ENCODE peak calls at places on chromosomes 2 and 18, in seven cellular contexts. One of them, this sample, is unnamed.

GRCh38 chr2:237687666-237688065 is 60.3 kb downstream of the LRRFIP1 start:
- DNase-seq in A549: no peak
- DNase-seq in suprapubic skin: peak; percentile 95
- DNase-seq in esophagus muscularis mucosa: peak; percentile 98
- DNase-seq in stomach: peak; percentile 67
- DNase-seq in K562: no peak
- DNase-seq in vagina: no peak
- DNase-seq in this sample: peak; percentile 93

GRCh38 chr2:189783451-189783926 is 650 bp downstream of the ORMDL1 start:
- DNase-seq in suprapubic skin: no peak
- DNase-seq in A549: no peak
- DNase-seq in vagina: no peak
- DNase-seq in esophagus muscularis mucosa: no peak
- DNase-seq in stomach: no peak
- DNase-seq in K562: no peak
- DNase-seq in this sample: no peak

GRCh38 chr18:34222025-34222395 is 2.7 kb downstream of the NOL4 start:
- DNase-seq in suprapubic skin: no peak
- DNase-seq in K562: no peak
- DNase-seq in esophagus muscularis mucosa: no peak
- DNase-seq in stomach: no peak
- DNase-seq in A549: no peak
- DNase-seq in vagina: no peak
- DNase-seq in this sample: no peak

GRCh38 chr2:47282621-47283272 is 120.2 kb upstream of the MSH2 start:
- DNase-seq in A549: no peak
- DNase-seq in K562: no peak
- DNase-seq in vagina: no peak
- DNase-seq in esophagus muscularis mucosa: no peak
- DNase-seq in stomach: no peak
- DNase-seq in suprapubic skin: no peak
- DNase-seq in this sample: no peak

GRCh38 chr18:58572181-58572580 is 56.7 kb downstream of the ALPK2 start:
- DNase-seq in suprapubic skin: no peak
- DNase-seq in esophagus muscularis mucosa: no peak
- DNase-seq in vagina: no peak
- DNase-seq in K562: no peak
- DNase-seq in stomach: no peak
- DNase-seq in A549: no peak
- DNase-seq in this sample: no peak

GRCh38 chr2:9973691-9974090 is 22.2 kb downstream of the GRHL1 start:
- DNase-seq in stomach: no peak
- DNase-seq in K562: no peak
- DNase-seq in A549: no peak
- DNase-seq in suprapubic skin: no peak
- DNase-seq in esophagus muscularis mucosa: no peak
- DNase-seq in vagina: no peak
- DNase-seq in this sample: no peak

GRCh38 chr2:239800785-239801184 is 224.4 kb downstream of the NDUFA10 start:
- DNase-seq in stomach: peak; percentile 17
- DNase-seq in vagina: peak; percentile 77
- DNase-seq in suprapubic skin: no peak
- DNase-seq in esophagus muscularis mucosa: no peak
- DNase-seq in A549: no peak
- DNase-seq in K562: no peak
- DNase-seq in this sample: no peak

GRCh38 chr2:236824836-236825235 is 255.2 kb downstream of the ACKR3 start:
- DNase-seq in K562: no peak
- DNase-seq in A549: no peak
- DNase-seq in stomach: peak; percentile 77
- DNase-seq in suprapubic skin: no peak
- DNase-seq in vagina: no peak
- DNase-seq in esophagus muscularis mucosa: no peak
- DNase-seq in this sample: peak; percentile 20

GRCh38 chr2:11411768-11412448 is 54.1 kb downstream of the E2F6 start:
- DNase-seq in A549: no peak
- DNase-seq in vagina: no peak
- DNase-seq in suprapubic skin: no peak
- DNase-seq in esophagus muscularis mucosa: no peak
- DNase-seq in K562: peak; percentile 51
- DNase-seq in stomach: peak; percentile 57
- DNase-seq in this sample: peak; percentile 20

GRCh38 chr18:67590571-67591141 is 74.1 kb upstream of the DSEL start:
- DNase-seq in K562: no peak
- DNase-seq in A549: no peak
- DNase-seq in stomach: no peak
- DNase-seq in suprapubic skin: no peak
- DNase-seq in vagina: no peak
- DNase-seq in esophagus muscularis mucosa: no peak
- DNase-seq in this sample: no peak

GRCh38 chr2:23635666-23636340 is 250.8 kb downstream of the KLHL29 start:
- DNase-seq in A549: no peak
- DNase-seq in vagina: no peak
- DNase-seq in stomach: no peak
- DNase-seq in esophagus muscularis mucosa: no peak
- DNase-seq in K562: no peak
- DNase-seq in suprapubic skin: no peak
- DNase-seq in this sample: no peak

GRCh38 chr2:228615501-228615900 is 434.0 kb upstream of the SPHKAP start:
- DNase-seq in vagina: no peak
- DNase-seq in A549: no peak
- DNase-seq in esophagus muscularis mucosa: no peak
- DNase-seq in stomach: no peak
- DNase-seq in K562: no peak
- DNase-seq in suprapubic skin: no peak
- DNase-seq in this sample: no peak

GRCh38 chr2:215748446-215748845 is 264.9 kb downstream of the MREG start:
- DNase-seq in esophagus muscularis mucosa: no peak
- DNase-seq in K562: no peak
- DNase-seq in stomach: no peak
- DNase-seq in vagina: no peak
- DNase-seq in suprapubic skin: no peak
- DNase-seq in A549: no peak
- DNase-seq in this sample: no peak

GRCh38 chr2:75608684-75609333 is 37.8 kb upstream of the MRPL19 start:
- DNase-seq in stomach: peak; percentile 64
- DNase-seq in suprapubic skin: no peak
- DNase-seq in vagina: peak; percentile 58
- DNase-seq in K562: peak; percentile 82
- DNase-seq in esophagus muscularis mucosa: peak; percentile 86
- DNase-seq in A549: peak; percentile 78
- DNase-seq in this sample: peak; percentile 18

GRCh38 chr2:11123856-11124759 is 31.2 kb upstream of the SLC66A3 start:
- DNase-seq in esophagus muscularis mucosa: no peak
- DNase-seq in A549: peak; percentile 85
- DNase-seq in vagina: no peak
- DNase-seq in K562: peak; percentile 86
- DNase-seq in stomach: peak; percentile 76
- DNase-seq in suprapubic skin: no peak
- DNase-seq in this sample: no peak

GRCh38 chr2:19158899-19159298 is 199.5 kb downstream of the OSR1 start:
- DNase-seq in stomach: no peak
- DNase-seq in vagina: no peak
- DNase-seq in suprapubic skin: no peak
- DNase-seq in A549: no peak
- DNase-seq in K562: no peak
- DNase-seq in esophagus muscularis mucosa: no peak
- DNase-seq in this sample: no peak

GRCh38 chr2:167331636-167332232 is 443.5 kb downstream of the XIRP2 start:
- DNase-seq in stomach: no peak
- DNase-seq in esophagus muscularis mucosa: no peak
- DNase-seq in vagina: no peak
- DNase-seq in K562: no peak
- DNase-seq in suprapubic skin: no peak
- DNase-seq in A549: no peak
- DNase-seq in this sample: no peak

GRCh38 chr2:32715391-32715841 is 87.6 kb downstream of the TTC27 start:
- DNase-seq in A549: no peak
- DNase-seq in stomach: no peak
- DNase-seq in vagina: no peak
- DNase-seq in esophagus muscularis mucosa: no peak
- DNase-seq in suprapubic skin: no peak
- DNase-seq in K562: no peak
- DNase-seq in this sample: no peak

GRCh38 chr2:85961053-85961452 is 72.3 kb upstream of the ST3GAL5 start:
- DNase-seq in vagina: no peak
- DNase-seq in stomach: no peak
- DNase-seq in A549: no peak
- DNase-seq in suprapubic skin: no peak
- DNase-seq in K562: no peak
- DNase-seq in esophagus muscularis mucosa: no peak
- DNase-seq in this sample: no peak

GRCh38 chr2:221571108-221571390 is 1.1 kb downstream of the EPHA4 start:
- DNase-seq in suprapubic skin: no peak
- DNase-seq in A549: no peak
- DNase-seq in esophagus muscularis mucosa: no peak
- DNase-seq in vagina: no peak
- DNase-seq in K562: no peak
- DNase-seq in stomach: no peak
- DNase-seq in this sample: no peak

GRCh38 chr2:118847447-118848172 is at the start of gene EN1:
- DNase-seq in K562: peak; percentile 90
- DNase-seq in A549: no peak
- DNase-seq in esophagus muscularis mucosa: no peak
- DNase-seq in vagina: no peak
- DNase-seq in suprapubic skin: peak; percentile 94
- DNase-seq in stomach: no peak
- DNase-seq in this sample: peak; percentile 94

DNA sequence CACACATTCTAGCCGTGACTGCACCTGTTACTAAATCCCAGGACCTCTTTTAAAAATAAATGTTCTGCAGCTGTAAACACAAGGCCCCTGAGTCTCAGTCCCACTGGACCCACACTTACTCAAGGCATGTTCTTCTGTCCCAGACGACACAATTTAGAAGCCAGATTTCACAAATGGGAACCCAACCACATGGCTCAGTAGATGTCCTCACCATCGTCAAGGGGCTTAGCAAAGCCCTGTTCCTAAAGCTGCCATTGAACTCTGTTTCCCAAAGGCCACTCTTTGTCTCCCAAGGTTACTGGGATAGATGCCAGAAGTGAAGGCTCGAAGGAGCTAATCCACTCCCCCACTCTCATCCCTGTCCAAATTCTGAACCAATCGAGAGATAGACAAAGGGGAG is 301.0 kb downstream of the GALR1 start:
- DNase-seq in stomach: no peak
- DNase-seq in K562: no peak
- DNase-seq in esophagus muscularis mucosa: peak; percentile 75
- DNase-seq in suprapubic skin: no peak
- DNase-seq in A549: no peak
- DNase-seq in vagina: no peak
- DNase-seq in this sample: no peak
- TF ChIP-seq POLR2A in stomach: no peak
- TF ChIP-seq POLR2A in K562: no peak
- TF ChIP-seq POLR2A in esophagus muscularis mucosa: no peak
- TF ChIP-seq POLR2A in suprapubic skin: no peak
- TF ChIP-seq POLR2A in A549: no peak
- TF ChIP-seq POLR2A in vagina: no peak
- TF ChIP-seq POLR2A in this sample: no peak

GRCh38 chr2:65553504-65554074 is 121.2 kb upstream of the SPRED2 start:
- DNase-seq in stomach: peak; percentile 34
- DNase-seq in vagina: no peak
- DNase-seq in A549: no peak
- DNase-seq in K562: no peak
- DNase-seq in suprapubic skin: no peak
- DNase-seq in esophagus muscularis mucosa: no peak
- DNase-seq in this sample: no peak
- H3K4me3 ChIP-seq in stomach: no peak overlapping the region
- H3K4me3 ChIP-seq in vagina: no peak overlapping the region
- H3K4me3 ChIP-seq in A549: no peak overlapping the region
- H3K4me3 ChIP-seq in K562: no peak overlapping the region
- H3K4me3 ChIP-seq in suprapubic skin: no peak overlapping the region
- H3K4me3 ChIP-seq in esophagus muscularis mucosa: no peak overlapping the region
- H3K4me3 ChIP-seq in this sample: no peak overlapping the region

DNA sequence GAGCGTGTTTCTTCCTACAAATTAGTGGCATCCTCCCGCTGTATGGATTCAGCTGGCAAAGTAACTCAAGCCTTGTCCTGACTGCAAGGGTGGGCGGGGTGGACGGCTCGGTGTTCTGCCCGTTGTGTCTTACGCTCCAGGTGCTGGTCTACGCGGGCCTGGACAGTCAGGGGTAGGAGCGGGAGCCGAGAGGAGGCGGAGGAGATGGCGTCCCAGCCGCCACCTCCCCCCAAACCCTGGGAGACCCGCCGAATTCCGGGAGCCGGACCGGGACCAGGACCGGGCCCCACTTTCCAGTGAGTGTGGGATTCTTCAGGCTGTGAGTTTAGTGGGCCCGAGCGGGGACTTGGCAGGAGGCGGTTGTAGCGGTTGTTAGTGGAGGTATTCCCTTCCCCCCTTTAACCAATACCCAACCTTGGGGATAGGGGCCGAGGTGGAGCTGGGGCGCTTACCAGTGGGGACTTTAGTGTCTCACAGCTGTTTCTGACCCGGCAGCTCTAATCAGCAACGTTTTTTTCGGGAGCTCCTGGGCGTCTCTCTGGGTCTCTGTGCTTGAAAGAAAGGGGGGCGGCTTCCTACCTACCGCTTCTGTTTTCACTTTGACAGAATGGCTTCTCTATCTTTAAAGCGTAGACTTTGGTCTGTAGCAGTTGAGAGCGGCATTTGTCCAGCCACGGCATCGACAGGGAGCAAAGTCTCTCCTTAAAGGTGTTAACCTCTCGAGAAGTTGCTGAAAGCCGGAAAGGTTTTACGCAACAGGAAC is at the start of the genes PEX13 and PUS10:
- DNase-seq in suprapubic skin: peak; percentile 88
- DNase-seq in K562: peak; percentile 80
- DNase-seq in A549: peak; percentile 93
- DNase-seq in esophagus muscularis mucosa: peak; percentile 92
- DNase-seq in vagina: no peak
- DNase-seq in stomach: peak; percentile 80
- DNase-seq in this sample: peak; percentile 80
- TF ChIP-seq POLR2A in suprapubic skin: no peak
- TF ChIP-seq POLR2A in K562: peak; percentile 72
- TF ChIP-seq POLR2A in A549: peak; percentile 63
- TF ChIP-seq POLR2A in esophagus muscularis mucosa: peak; percentile 40
- TF ChIP-seq POLR2A in vagina: peak; percentile 21
- TF ChIP-seq POLR2A in stomach: no peak
- TF ChIP-seq POLR2A in this sample: peak; percentile 86

GRCh38 chr2:127414855-127415592 is 3.2 kb upstream of the PROC start:
- DNase-seq in stomach: peak; percentile 9
- DNase-seq in K562: no peak
- DNase-seq in esophagus muscularis mucosa: no peak
- DNase-seq in suprapubic skin: no peak
- DNase-seq in vagina: no peak
- DNase-seq in A549: no peak
- DNase-seq in this sample: no peak

GRCh38 chr2:127418300-127419111 is at the start of gene PROC:
- DNase-seq in vagina: no peak
- DNase-seq in suprapubic skin: no peak
- DNase-seq in A549: no peak
- DNase-seq in stomach: peak; percentile 4
- DNase-seq in esophagus muscularis mucosa: no peak
- DNase-seq in K562: no peak
- DNase-seq in this sample: no peak

GRCh38 chr2:127415593-127416485 is 2.4 kb upstream of the PROC start:
- DNase-seq in A549: peak; percentile 70
- DNase-seq in vagina: no peak
- DNase-seq in stomach: peak; percentile 87
- DNase-seq in esophagus muscularis mucosa: no peak
- DNase-seq in suprapubic skin: no peak
- DNase-seq in K562: peak; percentile 80
- DNase-seq in this sample: peak; percentile 56

GRCh38 chr2:127417406-127417805 is 821 bp upstream of the PROC start:
- DNase-seq in K562: no peak
- DNase-seq in esophagus muscularis mucosa: no peak
- DNase-seq in vagina: no peak
- DNase-seq in A549: no peak
- DNase-seq in stomach: no peak
- DNase-seq in suprapubic skin: no peak
- DNase-seq in this sample: no peak

GRCh38 chr2:127416486-127417001 is 1.7 kb upstream of the PROC start:
- DNase-seq in A549: no peak
- DNase-seq in K562: no peak
- DNase-seq in suprapubic skin: no peak
- DNase-seq in stomach: no peak
- DNase-seq in esophagus muscularis mucosa: no peak
- DNase-seq in vagina: no peak
- DNase-seq in this sample: peak; percentile 18
- H3K4me3 ChIP-seq in A549: no peak overlapping the region
- H3K4me3 ChIP-seq in K562: no peak overlapping the region
- H3K4me3 ChIP-seq in suprapubic skin: peak overlapping the region; percentile 54
- H3K4me3 ChIP-seq in stomach: peak overlapping the region; percentile 42
- H3K4me3 ChIP-seq in esophagus muscularis mucosa: peak overlapping the region; percentile 57
- H3K4me3 ChIP-seq in vagina: peak overlapping the region; percentile 43
- H3K4me3 ChIP-seq in this sample: peak overlapping the region; percentile 45

This sample was measured in gastrocnemius medialis.